ENCODE peak calls at places on chromosomes 11 and 22, in six cellular contexts. J is endothelial cell of umbilical vein, K is vagina, V is transverse colon, U is prostate gland, F is HL-60. S is an unnamed sample.
A peak's percentile ranks its signal among the peaks of the same experiment; 100 is the strongest.

GRCh38 chr22:47089796-47090460 is 327.5 kb downstream of the TBC1D22A start:
- DNase-seq in F (no peak), K (peak; percentile 81), V (no peak), U (no peak), J (no peak), S (no peak)

GRCh38 chr11:123233978-123234340 is 38.9 kb upstream of the CLMP start:
- DNase-seq in J (no peak), U (no peak), F (no peak), K (no peak), V (no peak), S (no peak)

GRCh38 chr11:74783241-74783871 is 34.7 kb downstream of the RNF169 start:
- DNase-seq in V (no peak), J (peak; percentile 79), U (no peak), K (no peak), F (peak; percentile 86), S (no peak)

GRCh38 chr22:30250713-30251267 is 4.2 kb upstream of the LIF start:
- DNase-seq in F (no peak), U (no peak), J (no peak), K (no peak), V (no peak), S (peak; percentile 70)

GRCh38 chr11:60371854-60372253 is 6.5 kb upstream of the MS4A7 start:
- DNase-seq in U (no peak), K (no peak), F (no peak), J (no peak), V (no peak), S (no peak)

GRCh38 chr11:34250732-34251639 is 106.8 kb downstream of the ABTB2 start:
- DNase-seq in J (peak; percentile 20), V (peak; percentile 53), F (peak; percentile 53), K (no peak), U (no peak), S (no peak)

GRCh38 chr11:78853521-78853920 is 278.9 kb upstream of the NARS2 start:
- DNase-seq in K (no peak), V (no peak), U (no peak), F (no peak), J (no peak), S (no peak)

GRCh38 chr11:32583451-32584271 is at the start of gene EIF3M:
- DNase-seq in U (peak; percentile 94), F (peak; percentile 98), J (peak; percentile 96), V (peak; percentile 97), K (peak; percentile 96), S (peak; percentile 96)

GRCh38 chr22:38176170-38176741 is 5.4 kb downstream of the PLA2G6 start:
- DNase-seq in J (peak; percentile 99), U (peak; percentile 73), K (peak; percentile 95), F (peak; percentile 87), V (peak; percentile 56), S (peak; percentile 88)

GRCh38 chr11:103849366-103849765 is 187.1 kb upstream of the DDI1 start:
- DNase-seq in K (no peak), U (no peak), J (no peak), V (no peak), F (no peak), S (no peak)

GRCh38 chr11:64284962-64285884 is at the start of gene GPR137:
- DNase-seq in U (peak; percentile 82), J (peak; percentile 79), F (peak; percentile 84), V (peak; percentile 91), K (no peak), S (peak; percentile 81)

GRCh38 chr11:65487467-65488272 is 11.2 kb upstream of the MALAT1 start:
- DNase-seq in K (peak; percentile 100), J (peak; percentile 100), U (peak; percentile 99), V (peak; percentile 95), F (peak; percentile 89), S (peak; percentile 99)

GRCh38 chr11:34345991-34346480 is 11.8 kb downstream of the ABTB2 start:
- DNase-seq in K (peak; percentile 75), U (no peak), J (no peak), F (no peak), V (no peak), S (no peak)

GRCh38 chr22:28978863-28979799 is 82.5 kb downstream of the C22orf31 start:
- DNase-seq in U (no peak), V (no peak), K (no peak), F (no peak), J (no peak), S (no peak)

GRCh38 chr22:50622723-50623327 is 5.1 kb downstream of the ARSA start:
- DNase-seq in F (no peak), J (no peak), K (peak; percentile 89), U (peak; percentile 69), V (peak; percentile 93), S (peak; percentile 89)

GRCh38 chr11:115391598-115391997 is 112.6 kb downstream of the CADM1 start:
- DNase-seq in J (no peak), K (no peak), F (no peak), V (no peak), U (no peak), S (no peak)
- H3K27me3 ChIP-seq in J (no peaks in the 10 kb centered on the region), K (no peaks in the 10 kb centered on the region), F (no peaks in the 10 kb centered on the region), V (peaks cover 33% of the 10 kb centered on the region), U (no peaks in the 10 kb centered on the region), S (no peaks in the 10 kb centered on the region)

GRCh38 chr11:134146598-134146997 is 77.2 kb downstream of the NCAPD3 start:
- DNase-seq in K (no peak), V (no peak), J (no peak), F (no peak), U (no peak), S (no peak)
- H3K4me3 ChIP-seq in K (no peak overlapping the region), V (no peak overlapping the region), J (no peak overlapping the region), F (no peak overlapping the region), U (no peak overlapping the region), S (no peak overlapping the region)

DNA sequence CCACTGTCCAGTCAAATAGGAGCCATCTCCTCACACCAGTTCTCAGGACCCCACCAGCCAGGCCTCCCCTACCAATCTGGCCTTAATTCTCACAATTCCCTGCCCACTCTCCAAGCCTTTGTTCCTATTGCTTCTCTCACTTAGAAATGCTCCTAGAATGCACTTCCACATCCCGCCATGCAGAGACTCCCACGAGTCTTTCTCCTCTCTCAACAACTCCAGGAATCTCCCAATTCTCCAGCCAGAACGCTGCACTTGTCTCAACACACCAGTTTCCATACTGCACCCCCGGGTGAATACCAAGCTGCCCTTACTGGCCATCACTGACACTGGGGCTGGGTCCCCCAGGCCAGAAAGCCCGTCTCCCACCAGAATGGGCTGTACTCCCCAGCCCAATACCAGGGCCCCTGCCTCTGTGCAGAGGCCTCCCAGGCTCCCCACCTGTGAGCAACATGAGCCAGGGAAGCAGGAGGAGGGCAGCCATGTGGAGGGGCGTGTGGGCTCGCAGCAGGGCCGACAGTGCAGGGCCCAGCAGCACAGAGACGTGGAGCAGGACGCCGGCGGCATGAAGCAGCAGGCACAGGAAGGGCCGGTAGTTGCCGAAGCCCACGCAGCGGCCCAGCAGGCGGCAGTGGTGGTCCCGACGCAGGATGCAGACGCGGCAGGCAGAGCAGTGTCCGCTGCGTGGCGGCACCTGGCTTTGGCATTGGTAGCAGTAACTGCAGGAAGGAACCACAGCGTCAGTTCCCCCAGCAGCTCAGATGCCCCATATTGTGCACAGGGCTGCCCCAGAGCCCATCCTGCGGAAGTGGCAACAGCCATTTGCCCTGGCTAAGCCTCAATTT is 2.4 kb downstream of the ZDHHC24 start:
- DNase-seq in J (peak; percentile 91), V (peak; percentile 60), U (no peak), K (no peak), F (peak; percentile 64), S (no peak)
- TF ChIP-seq POLR2AphosphoS5 in J (peak; percentile 92), V (no peak), U (no peak), K (no peak), F (no peak), S (no peak)

GRCh38 chr11:3169952-3170755 is 5.0 kb upstream of the OSBPL5 start:
- DNase-seq in J (no peak), K (no peak), F (no peak), V (no peak), U (no peak), S (no peak)
- H3K27me3 ChIP-seq in J (no peaks in the 10 kb centered on the region), K (no peaks in the 10 kb centered on the region), F (no peaks in the 10 kb centered on the region), V (peaks cover 21% of the 10 kb centered on the region), U (no peaks in the 10 kb centered on the region), S (no peaks in the 10 kb centered on the region)

GRCh38 chr11:134069426-134069921 is 602 bp downstream of the JAM3 start:
- DNase-seq in J (peak; percentile 32), V (no peak), F (no peak), U (no peak), K (no peak), S (no peak)
- H3K4me3 ChIP-seq in J (peak overlapping the region; percentile 77), V (peak overlapping the region; percentile 53), F (no peak overlapping the region), U (peak overlapping the region; percentile 63), K (peak overlapping the region; percentile 75), S (peak overlapping the region; percentile 66)

DNA sequence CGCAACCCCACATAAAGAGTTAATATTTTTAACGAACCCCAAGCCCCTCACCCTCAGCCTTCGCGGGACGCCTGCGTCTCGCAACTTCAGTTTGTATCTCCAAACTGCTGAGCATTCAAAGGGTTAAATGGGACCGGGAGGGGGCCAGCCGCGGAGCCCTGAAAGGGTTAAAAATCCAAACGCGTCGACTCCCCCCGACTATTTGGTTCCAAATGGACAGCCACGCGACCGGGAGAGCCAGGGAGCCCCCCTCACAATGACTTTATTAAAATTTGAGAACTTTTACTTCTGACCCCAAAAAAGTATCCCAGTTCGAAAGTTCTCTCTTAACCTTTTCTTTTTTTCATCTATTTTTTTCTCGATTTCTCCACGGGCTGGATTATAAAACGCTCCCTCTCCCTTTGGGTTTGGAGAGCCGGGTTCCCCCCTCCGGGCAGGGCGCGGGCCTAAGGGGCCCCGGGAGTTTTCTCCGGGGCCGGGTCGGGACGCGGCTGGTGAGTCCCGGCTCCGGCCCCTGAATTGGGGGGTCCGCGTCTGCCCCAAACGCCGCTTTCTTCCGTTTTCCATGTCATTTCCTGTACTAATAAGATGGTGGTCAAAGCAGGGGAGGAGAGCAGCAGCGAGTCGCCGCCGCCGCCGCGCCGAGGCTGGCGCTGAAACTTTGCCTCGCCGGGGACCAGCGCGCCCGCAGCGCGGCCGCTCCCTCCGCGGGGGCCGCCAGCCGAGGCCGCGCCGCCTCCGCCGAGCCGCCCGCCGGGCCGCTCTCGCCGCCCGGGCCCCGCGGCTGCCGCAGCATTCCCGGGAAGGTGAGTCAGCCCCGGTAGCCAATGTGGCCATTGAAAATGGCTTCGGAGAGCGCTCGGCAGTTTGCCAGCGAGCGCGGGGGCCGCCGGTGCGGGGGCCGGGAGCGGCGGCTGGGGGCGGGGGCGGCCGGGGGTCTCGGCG is at the start of gene PRDM11:
- DNase-seq in F (peak; percentile 41), U (peak; percentile 47), V (peak; percentile 76), J (peak; percentile 53), K (peak; percentile 85), S (peak; percentile 70)
- TF ChIP-seq POLR2AphosphoS5 in F (no peak), U (no peak), V (no peak), J (no peak), K (peak; percentile 12), S (no peak)

DNA sequence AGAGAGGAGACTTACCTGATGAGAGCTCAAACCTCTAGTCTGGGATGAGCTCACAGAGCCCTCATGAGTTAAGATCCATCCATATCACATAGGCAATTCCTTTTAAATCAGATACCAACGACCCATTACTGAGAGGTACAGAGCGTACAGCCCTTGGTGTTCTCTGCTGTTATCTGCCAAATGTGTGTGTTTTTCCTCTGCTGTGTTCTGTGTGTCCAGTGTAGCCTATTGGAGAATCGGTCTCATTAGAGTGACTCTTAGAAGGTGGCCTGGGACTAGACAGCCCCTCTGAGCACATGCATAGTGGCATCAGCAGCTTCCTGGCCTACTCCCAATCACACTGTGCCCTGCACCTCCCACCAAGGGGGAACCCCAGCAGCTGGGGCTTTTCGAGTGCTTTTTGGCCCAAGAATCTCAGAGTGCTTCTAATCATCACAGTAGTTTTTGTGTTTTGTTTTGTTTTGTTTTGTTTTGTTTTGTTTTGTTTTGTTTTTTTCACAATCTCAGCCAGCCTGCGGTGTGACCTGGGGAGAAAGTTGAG is 25.5 kb downstream of the TP53AIP1 start:
- DNase-seq in V (no peak), F (no peak), U (no peak), J (no peak), K (no peak), S (no peak)
- H3K27me3 ChIP-seq in V (no peaks in the 10 kb centered on the region), F (no peaks in the 10 kb centered on the region), U (no peaks in the 10 kb centered on the region), J (peaks cover 5% of the 10 kb centered on the region), K (no peaks in the 10 kb centered on the region), S (peaks cover 6% of the 10 kb centered on the region)

S was measured in breast epithelium.